ENCODE peak calls at places on chromosomes 1 and 21, in five cellular contexts. H is CD8-positive, alpha-beta T cell; Q is fibroblast of lung; W is cardiac fibroblast; E is fibroblast of the aortic adventitia. P is an unnamed sample.

GRCh38 chr1:11320153-11320936 is 47.3 kb downstream of the UBIAD1 start:
- DNase-seq in W (no peak), E (no peak), Q (no peak), H (peak; percentile 29), P (no peak)

GRCh38 chr1:116262995-116263385 is 110.1 kb upstream of the ATP1A1 start:
- DNase-seq in E (no peak), H (no peak), Q (no peak), W (no peak), P (no peak)

GRCh38 chr1:94105501-94105952 is 15.4 kb downstream of the ABCA4 start:
- DNase-seq in W (no peak), E (no peak), H (no peak), Q (no peak), P (no peak)

GRCh38 chr1:243718893-243719292 is 131.2 kb downstream of the AKT3 start:
- DNase-seq in W (peak; percentile 87), E (peak; percentile 94), H (no peak), Q (peak; percentile 48), P (peak; percentile 39)

GRCh38 chr1:11806307-11806936 is 431 bp downstream of the CLCN6 start:
- DNase-seq in Q (no peak), W (peak; percentile 42), H (no peak), E (peak; percentile 43), P (no peak)

GRCh38 chr1:229224308-229224707 is 46.6 kb upstream of the RAB4A start:
- DNase-seq in H (no peak), E (peak; percentile 62), W (peak; percentile 60), Q (peak; percentile 62), P (no peak)

GRCh38 chr1:80217377-80217986 is 1211.0 kb upstream of the ADGRL4 start:
- DNase-seq in E (peak; percentile 74), H (no peak), Q (peak; percentile 92), W (peak; percentile 88), P (peak; percentile 64)

GRCh38 chr1:92527670-92528069 is 40.9 kb upstream of the GFI1 start:
- DNase-seq in W (no peak), E (no peak), H (no peak), Q (no peak), P (no peak)

GRCh38 chr1:117359560-117360289 is 7.5 kb upstream of the MAN1A2 start:
- DNase-seq in H (no peak), E (no peak), Q (no peak), W (no peak), P (no peak)

GRCh38 chr1:11772458-11772857 is 10.5 kb downstream of the C1orf167 start:
- DNase-seq in Q (no peak), H (no peak), E (no peak), W (no peak), P (no peak)

GRCh38 chr1:30664103-30664755 is 59.2 kb downstream of the MATN1 start:
- DNase-seq in H (no peak), Q (no peak), E (peak; percentile 28), W (no peak), P (no peak)

GRCh38 chr21:44817914-44818635 is at the start of gene SUMO3:
- DNase-seq in E (peak; percentile 72), Q (peak; percentile 79), H (peak; percentile 75), W (peak; percentile 88), P (peak; percentile 41)
- TF ChIP-seq CTCF in E (no peak), Q (no peak), H (no peak), W (no peak), P (no peak)

GRCh38 chr1:234772345-234773147 is 162.6 kb upstream of the IRF2BP2 start:
- DNase-seq in Q (peak; percentile 96), E (peak; percentile 98), H (peak; percentile 78), W (peak; percentile 97), P (peak; percentile 98)
- H3K4me3 ChIP-seq in Q (no peak overlapping the region), E (no peak overlapping the region), H (no peak overlapping the region), W (no peak overlapping the region), P (no peak overlapping the region)

GRCh38 chr1:2906620-2907019 is 105.1 kb upstream of the TTC34 start:
- DNase-seq in H (no peak), E (no peak), W (no peak), Q (no peak), P (no peak)
- TF ChIP-seq CTCF in H (no peak), E (no peak), W (no peak), Q (no peak), P (no peak)

GRCh38 chr1:100152271-100152670 is 19.3 kb downstream of the TRMT13 start:
- DNase-seq in Q (no peak), W (no peak), H (no peak), E (no peak), P (no peak)

GRCh38 chr1:100146958-100147357 is 14.0 kb downstream of the TRMT13 start:
- DNase-seq in E (no peak), W (no peak), Q (no peak), H (no peak), P (no peak)

GRCh38 chr1:100151679-100152078 is 18.7 kb downstream of the TRMT13 start:
- DNase-seq in E (no peak), H (no peak), Q (no peak), W (no peak), P (no peak)

GRCh38 chr1:100145116-100145515 is 12.2 kb downstream of the TRMT13 start:
- DNase-seq in H (no peak), Q (no peak), E (no peak), W (no peak), P (no peak)

DNA sequence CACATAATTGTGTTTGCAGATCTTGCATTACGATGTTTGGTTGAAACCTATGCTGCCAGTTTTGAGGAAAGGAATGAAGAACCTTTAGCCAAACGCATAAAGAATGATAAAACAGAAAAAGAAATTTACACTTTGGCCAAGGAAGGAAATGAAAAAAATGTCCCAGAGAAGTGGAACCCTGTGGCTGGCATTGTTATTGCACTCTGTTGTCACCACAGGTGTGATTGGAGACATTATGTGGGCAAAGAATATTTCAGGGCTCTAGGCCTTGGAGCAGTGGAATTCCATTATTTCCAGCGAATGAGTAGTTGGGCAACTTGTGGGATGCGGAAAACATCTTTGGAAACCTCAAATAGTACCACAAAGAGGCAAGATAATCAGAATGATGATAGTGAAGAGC is 14.9 kb downstream of the TRMT13 start:
- DNase-seq in W (no peak), Q (no peak), H (no peak), E (no peak), P (no peak)
- H3K4me3 ChIP-seq in W (no peak overlapping the region), Q (no peak overlapping the region), H (no peak overlapping the region), E (no peak overlapping the region), P (no peak overlapping the region)

GRCh38 chr1:2382621-2383361 is 8.6 kb downstream of the MORN1 start:
- DNase-seq in E (no peak), Q (peak; percentile 25), W (peak; percentile 44), H (no peak), P (no peak)
- TF ChIP-seq CTCF in E (peak; percentile 72), Q (peak; percentile 63), W (peak; percentile 73), H (peak; percentile 20), P (peak; percentile 77)

GRCh38 chr1:157181258-157181657 is 43.1 kb upstream of the ETV3 start:
- DNase-seq in E (no peak), H (no peak), Q (no peak), W (no peak), P (no peak)
- H3K4me3 ChIP-seq in E (no peak overlapping the region), H (no peak overlapping the region), Q (no peak overlapping the region), W (no peak overlapping the region), P (no peak overlapping the region)

DNA sequence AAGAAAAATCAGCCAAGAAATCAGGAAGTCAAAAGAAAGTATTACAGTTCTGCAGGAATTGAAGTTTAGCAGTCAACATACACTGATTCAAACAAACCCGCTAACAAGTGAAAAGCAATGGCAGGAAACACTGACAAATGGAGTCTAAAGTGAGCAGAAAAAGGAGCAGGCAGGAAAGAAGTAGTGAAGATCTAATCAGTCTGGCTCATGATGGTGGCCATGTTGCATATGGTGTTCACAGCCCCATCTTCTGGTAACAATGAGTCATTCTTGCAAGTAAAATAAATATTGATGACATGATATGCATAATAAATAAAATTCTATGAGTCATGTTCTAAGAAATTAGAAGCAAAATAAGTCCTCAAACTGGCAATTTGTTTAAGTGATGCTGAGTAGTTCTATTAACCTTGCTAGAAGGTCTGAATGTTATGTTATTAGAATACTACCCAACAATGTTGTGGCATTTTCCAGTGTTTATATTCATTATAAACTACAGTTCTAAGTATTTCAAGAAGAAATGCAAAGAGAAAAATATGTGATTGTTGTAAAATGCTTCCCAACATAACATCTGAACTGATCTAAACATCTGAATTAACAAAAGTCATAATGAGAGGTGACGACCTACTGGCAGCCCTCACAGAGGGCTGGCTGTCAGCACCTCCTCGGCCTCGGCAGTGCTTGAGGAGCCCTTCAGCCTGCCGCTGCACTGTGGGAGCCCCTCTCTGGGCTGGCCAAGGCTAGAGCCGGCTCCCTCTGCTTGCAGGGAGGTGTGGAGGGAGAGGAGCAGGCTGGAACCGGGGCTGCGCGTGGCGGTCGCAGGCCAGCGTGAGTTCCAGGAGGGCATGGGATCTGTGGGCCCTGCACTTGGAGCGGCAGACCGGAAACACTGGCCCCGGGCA is 5.7 kb upstream of the ACBD6 start:
- DNase-seq in H (no peak), E (peak; percentile 55), Q (peak; percentile 96), W (peak; percentile 26), P (no peak)
- TF ChIP-seq CTCF in H (no peak), E (no peak), Q (peak; percentile 21), W (no peak), P (no peak)

P was measured in astrocyte of the cerebellum.